ENCODE peak calls at places on chromosomes 5 and 9, in five cellular contexts. One of them, this sample, is unnamed.

GRCh38 chr5:165328856-165329255 is 1823.4 kb downstream of the MAT2B start:
- DNase-seq in dorsolateral prefrontal cortex: no peak
- DNase-seq in endothelial cell: no peak
- DNase-seq in tibial artery: no peak
- DNase-seq in nephron progenitor cell: no peak
- DNase-seq in this sample: no peak

GRCh38 chr5:137205237-137205636 is 293.9 kb downstream of the SPOCK1 start:
- DNase-seq in dorsolateral prefrontal cortex: no peak
- DNase-seq in endothelial cell: no peak
- DNase-seq in tibial artery: no peak
- DNase-seq in nephron progenitor cell: no peak
- DNase-seq in this sample: no peak

GRCh38 chr5:92309336-92309991 is 926.3 kb upstream of the ARRDC3 start:
- DNase-seq in dorsolateral prefrontal cortex: no peak
- DNase-seq in endothelial cell: no peak
- DNase-seq in tibial artery: no peak
- DNase-seq in nephron progenitor cell: no peak
- DNase-seq in this sample: no peak

GRCh38 chr5:172450861-172451695 is 3.2 kb downstream of the SH3PXD2B start:
- DNase-seq in dorsolateral prefrontal cortex: no peak
- DNase-seq in endothelial cell: peak; percentile 54
- DNase-seq in tibial artery: no peak
- DNase-seq in nephron progenitor cell: peak; percentile 55
- DNase-seq in this sample: no peak

GRCh38 chr5:168408561-168409321 is 77.5 kb upstream of the RARS1 start:
- DNase-seq in dorsolateral prefrontal cortex: no peak
- DNase-seq in endothelial cell: no peak
- DNase-seq in tibial artery: no peak
- DNase-seq in nephron progenitor cell: no peak
- DNase-seq in this sample: no peak

GRCh38 chr9:83964973-83965349 is 15.1 kb downstream of the HNRNPK start:
- DNase-seq in dorsolateral prefrontal cortex: no peak
- DNase-seq in endothelial cell: no peak
- DNase-seq in tibial artery: no peak
- DNase-seq in nephron progenitor cell: no peak
- DNase-seq in this sample: no peak

GRCh38 chr5:147509041-147509709 is 693 bp downstream of the DPYSL3 start:
- DNase-seq in dorsolateral prefrontal cortex: no peak
- DNase-seq in endothelial cell: peak; percentile 29
- DNase-seq in tibial artery: peak; percentile 42
- DNase-seq in nephron progenitor cell: peak; percentile 50
- DNase-seq in this sample: peak; percentile 9

GRCh38 chr5:1334831-1335539 is 9.9 kb downstream of the CLPTM1L start:
- DNase-seq in dorsolateral prefrontal cortex: no peak
- DNase-seq in endothelial cell: no peak
- DNase-seq in tibial artery: no peak
- DNase-seq in nephron progenitor cell: no peak
- DNase-seq in this sample: no peak

GRCh38 chr5:69078921-69079537 is 14.8 kb upstream of the SLC30A5 start:
- DNase-seq in dorsolateral prefrontal cortex: no peak
- DNase-seq in endothelial cell: no peak
- DNase-seq in tibial artery: no peak
- DNase-seq in nephron progenitor cell: no peak
- DNase-seq in this sample: no peak

GRCh38 chr9:130895481-130896232 is 955 bp downstream of the QRFP start:
- DNase-seq in dorsolateral prefrontal cortex: no peak
- DNase-seq in endothelial cell: no peak
- DNase-seq in tibial artery: no peak
- DNase-seq in nephron progenitor cell: no peak
- DNase-seq in this sample: no peak

GRCh38 chr9:115672477-115673316 is 480.9 kb upstream of the PAPPA start:
- DNase-seq in dorsolateral prefrontal cortex: no peak
- DNase-seq in endothelial cell: no peak
- DNase-seq in tibial artery: no peak
- DNase-seq in nephron progenitor cell: peak; percentile 3
- DNase-seq in this sample: no peak

GRCh38 chr5:37841223-37841622 is 1.4 kb upstream of the GDNF start:
- DNase-seq in dorsolateral prefrontal cortex: no peak
- DNase-seq in endothelial cell: no peak
- DNase-seq in tibial artery: no peak
- DNase-seq in nephron progenitor cell: no peak
- DNase-seq in this sample: no peak

GRCh38 chr9:70229026-70229425 is 29.8 kb upstream of the SMC5 start:
- DNase-seq in dorsolateral prefrontal cortex: no peak
- DNase-seq in endothelial cell: no peak
- DNase-seq in tibial artery: no peak
- DNase-seq in nephron progenitor cell: peak; percentile 4
- DNase-seq in this sample: no peak

GRCh38 chr9:131738838-131739191 is 1.1 kb downstream of the RAPGEF1 start:
- DNase-seq in dorsolateral prefrontal cortex: no peak
- DNase-seq in endothelial cell: no peak
- DNase-seq in tibial artery: no peak
- DNase-seq in nephron progenitor cell: no peak
- DNase-seq in this sample: peak; percentile 23

GRCh38 chr5:132457371-132458225 is 33.0 kb downstream of the IRF1 start:
- DNase-seq in dorsolateral prefrontal cortex: no peak
- DNase-seq in endothelial cell: no peak
- DNase-seq in tibial artery: peak; percentile 60
- DNase-seq in nephron progenitor cell: no peak
- DNase-seq in this sample: no peak

GRCh38 chr5:40796487-40796889 is 1.7 kb downstream of the PRKAA1 start:
- DNase-seq in dorsolateral prefrontal cortex: no peak
- DNase-seq in endothelial cell: no peak
- DNase-seq in tibial artery: no peak
- DNase-seq in nephron progenitor cell: no peak
- DNase-seq in this sample: no peak

GRCh38 chr5:76953551-76954382 is 922 bp downstream of the CRHBP start:
- DNase-seq in dorsolateral prefrontal cortex: no peak
- DNase-seq in endothelial cell: peak; percentile 40
- DNase-seq in tibial artery: no peak
- DNase-seq in nephron progenitor cell: peak; percentile 64
- DNase-seq in this sample: peak; percentile 30

GRCh38 chr9:125406812-125407087 is 145.1 kb downstream of the GAPVD1 start:
- DNase-seq in dorsolateral prefrontal cortex: no peak
- DNase-seq in endothelial cell: no peak
- DNase-seq in tibial artery: no peak
- DNase-seq in nephron progenitor cell: no peak
- DNase-seq in this sample: no peak

GRCh38 chr9:107542401-107542800 is 52.8 kb upstream of the KLF4 start:
- DNase-seq in dorsolateral prefrontal cortex: no peak
- DNase-seq in endothelial cell: no peak
- DNase-seq in tibial artery: no peak
- DNase-seq in nephron progenitor cell: no peak
- DNase-seq in this sample: no peak

GRCh38 chr9:117448066-117448465 is 33.2 kb upstream of the ASTN2 start:
- DNase-seq in dorsolateral prefrontal cortex: no peak
- DNase-seq in endothelial cell: no peak
- DNase-seq in tibial artery: no peak
- DNase-seq in nephron progenitor cell: no peak
- DNase-seq in this sample: no peak

GRCh38 chr9:22136446-22137140 is 127.5 kb upstream of the CDKN2B start:
- DNase-seq in dorsolateral prefrontal cortex: no peak
- DNase-seq in endothelial cell: no peak
- DNase-seq in tibial artery: no peak
- DNase-seq in nephron progenitor cell: no peak
- DNase-seq in this sample: no peak

GRCh38 chr9:130482463-130482862 is 37.7 kb downstream of the ASS1 start:
- DNase-seq in dorsolateral prefrontal cortex: no peak
- DNase-seq in endothelial cell: no peak
- DNase-seq in tibial artery: no peak
- DNase-seq in nephron progenitor cell: no peak
- DNase-seq in this sample: no peak

GRCh38 chr5:89694026-89694540 is 715.5 kb downstream of the CETN3 start:
- DNase-seq in dorsolateral prefrontal cortex: no peak
- DNase-seq in endothelial cell: no peak
- DNase-seq in tibial artery: no peak
- DNase-seq in nephron progenitor cell: no peak
- DNase-seq in this sample: no peak

GRCh38 chr5:173495225-173495904 is 121.1 kb downstream of the BOD1 start:
- DNase-seq in dorsolateral prefrontal cortex: peak; percentile 43
- DNase-seq in endothelial cell: no peak
- DNase-seq in tibial artery: peak; percentile 58
- DNase-seq in nephron progenitor cell: no peak
- DNase-seq in this sample: no peak

GRCh38 chr5:39164529-39165402 is 54.6 kb downstream of the FYB1 start:
- DNase-seq in dorsolateral prefrontal cortex: no peak
- DNase-seq in endothelial cell: no peak
- DNase-seq in tibial artery: no peak
- DNase-seq in nephron progenitor cell: no peak
- DNase-seq in this sample: no peak

DNA sequence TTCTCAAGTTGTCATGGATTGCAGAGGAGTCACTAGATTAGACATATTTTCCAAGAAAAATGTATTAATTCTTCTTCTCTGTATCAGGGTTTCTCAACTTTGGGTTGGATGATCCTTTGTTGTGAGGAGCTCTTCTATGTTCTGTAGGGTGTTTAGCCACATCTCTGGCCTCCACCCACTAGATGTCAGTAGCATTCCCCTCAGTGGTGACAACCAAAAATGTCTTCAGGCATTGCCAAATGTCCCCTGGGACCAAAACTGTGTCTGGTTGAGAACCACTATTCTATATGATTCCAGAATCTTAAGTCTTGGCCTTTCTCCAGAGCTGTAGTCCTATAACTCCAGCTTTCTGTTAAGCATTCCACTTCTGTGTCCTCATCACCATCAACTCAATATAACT is 220.9 kb downstream of the KIAA0825 start:
- DNase-seq in dorsolateral prefrontal cortex: no peak
- DNase-seq in endothelial cell: no peak
- DNase-seq in tibial artery: no peak
- DNase-seq in nephron progenitor cell: no peak
- DNase-seq in this sample: no peak
- TF ChIP-seq CTCF in dorsolateral prefrontal cortex: no peak
- TF ChIP-seq CTCF in endothelial cell: no peak
- TF ChIP-seq CTCF in tibial artery: no peak
- TF ChIP-seq CTCF in nephron progenitor cell: no peak
- TF ChIP-seq CTCF in this sample: no peak

GRCh38 chr5:10527281-10527950 is 36.5 kb upstream of the ANKRD33B start:
- DNase-seq in dorsolateral prefrontal cortex: no peak
- DNase-seq in endothelial cell: no peak
- DNase-seq in tibial artery: no peak
- DNase-seq in nephron progenitor cell: no peak
- DNase-seq in this sample: no peak

GRCh38 chr5:10530601-10531320 is 33.1 kb upstream of the ANKRD33B start:
- DNase-seq in dorsolateral prefrontal cortex: no peak
- DNase-seq in endothelial cell: no peak
- DNase-seq in tibial artery: no peak
- DNase-seq in nephron progenitor cell: no peak
- DNase-seq in this sample: no peak

GRCh38 chr5:10528827-10529226 is 35.0 kb upstream of the ANKRD33B start:
- DNase-seq in dorsolateral prefrontal cortex: no peak
- DNase-seq in endothelial cell: no peak
- DNase-seq in tibial artery: no peak
- DNase-seq in nephron progenitor cell: no peak
- DNase-seq in this sample: no peak

GRCh38 chr5:10525124-10525495 is 38.8 kb upstream of the ANKRD33B start:
- DNase-seq in dorsolateral prefrontal cortex: no peak
- DNase-seq in endothelial cell: no peak
- DNase-seq in tibial artery: no peak
- DNase-seq in nephron progenitor cell: no peak
- DNase-seq in this sample: no peak

GRCh38 chr5:10528056-10528816 is 35.6 kb upstream of the ANKRD33B start:
- DNase-seq in dorsolateral prefrontal cortex: no peak
- DNase-seq in endothelial cell: no peak
- DNase-seq in tibial artery: no peak
- DNase-seq in nephron progenitor cell: no peak
- DNase-seq in this sample: no peak
- TF ChIP-seq CTCF in dorsolateral prefrontal cortex: no peak
- TF ChIP-seq CTCF in endothelial cell: no peak
- TF ChIP-seq CTCF in tibial artery: no peak
- TF ChIP-seq CTCF in nephron progenitor cell: no peak
- TF ChIP-seq CTCF in this sample: peak; percentile 13

DNA sequence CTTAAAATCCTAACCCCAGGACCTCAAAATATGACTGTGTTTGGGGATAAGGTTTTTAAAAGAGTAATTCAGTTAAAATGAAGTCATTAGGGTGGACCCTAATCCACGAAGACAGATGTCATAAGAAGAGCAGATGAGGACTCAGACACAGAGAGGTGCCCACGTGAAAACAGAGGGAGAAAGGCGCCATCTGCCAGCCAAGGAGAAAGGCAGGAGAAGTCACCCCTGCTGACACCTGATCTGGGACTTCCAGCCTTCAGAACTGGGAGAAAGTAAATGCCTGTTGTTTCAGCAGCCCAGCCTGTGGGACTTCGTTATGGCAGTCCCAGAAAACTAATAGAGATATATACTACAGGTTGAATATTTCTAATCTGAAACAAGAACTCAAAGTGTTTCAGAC is 67.4 kb downstream of the ROR2 start:
- DNase-seq in dorsolateral prefrontal cortex: no peak
- DNase-seq in endothelial cell: no peak
- DNase-seq in tibial artery: no peak
- DNase-seq in nephron progenitor cell: no peak
- DNase-seq in this sample: no peak
- TF ChIP-seq CTCF in dorsolateral prefrontal cortex: no peak
- TF ChIP-seq CTCF in endothelial cell: no peak
- TF ChIP-seq CTCF in tibial artery: no peak
- TF ChIP-seq CTCF in nephron progenitor cell: no peak
- TF ChIP-seq CTCF in this sample: no peak

GRCh38 chr9:15421532-15421931 is 1.1 kb upstream of the SNAPC3 start:
- DNase-seq in dorsolateral prefrontal cortex: no peak
- DNase-seq in endothelial cell: no peak
- DNase-seq in tibial artery: no peak
- DNase-seq in nephron progenitor cell: no peak
- DNase-seq in this sample: no peak

GRCh38 chr9:15426019-15426418 is 3.3 kb downstream of the SNAPC3 start:
- DNase-seq in dorsolateral prefrontal cortex: no peak
- DNase-seq in endothelial cell: no peak
- DNase-seq in tibial artery: no peak
- DNase-seq in nephron progenitor cell: no peak
- DNase-seq in this sample: no peak

GRCh38 chr9:15420796-15421195 is 1.9 kb upstream of the SNAPC3 start:
- DNase-seq in dorsolateral prefrontal cortex: no peak
- DNase-seq in endothelial cell: no peak
- DNase-seq in tibial artery: no peak
- DNase-seq in nephron progenitor cell: no peak
- DNase-seq in this sample: no peak

GRCh38 chr9:15422355-15423327 is at the start of gene SNAPC3:
- DNase-seq in dorsolateral prefrontal cortex: peak; percentile 91
- DNase-seq in endothelial cell: peak; percentile 94
- DNase-seq in tibial artery: peak; percentile 91
- DNase-seq in nephron progenitor cell: peak; percentile 92
- DNase-seq in this sample: peak; percentile 87

DNA sequence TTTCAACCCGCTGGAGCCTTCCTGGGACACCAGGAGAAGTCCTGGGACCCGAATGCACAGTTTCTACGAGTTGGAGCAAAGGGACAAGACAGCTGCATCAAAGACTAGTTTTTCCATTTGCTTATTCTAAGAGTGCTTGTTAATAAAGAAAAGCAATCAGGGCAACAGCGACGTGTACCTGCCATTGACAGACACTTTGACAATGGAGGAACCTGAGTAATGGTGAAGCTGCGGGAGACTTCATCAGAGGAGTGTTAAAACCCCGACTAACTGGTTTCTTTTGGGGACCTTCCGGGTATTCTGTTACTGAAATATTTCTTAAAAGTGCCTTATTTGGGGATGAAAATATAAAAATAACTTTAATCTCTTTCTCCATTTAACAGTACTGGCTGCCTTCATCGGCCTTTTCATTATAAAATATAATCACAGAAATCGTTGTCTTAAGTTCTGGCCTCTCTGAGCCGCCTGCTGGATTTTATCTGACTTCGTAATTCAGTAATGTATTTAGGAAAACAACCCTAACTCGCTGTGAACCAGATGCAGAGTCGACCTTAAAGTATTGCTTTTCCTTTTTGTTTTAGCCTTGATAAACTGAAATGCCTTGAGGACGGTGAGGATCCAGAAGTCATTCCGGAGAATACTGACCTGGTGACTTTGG is 781 bp downstream of the SNAPC3 start:
- DNase-seq in dorsolateral prefrontal cortex: no peak
- DNase-seq in endothelial cell: no peak
- DNase-seq in tibial artery: no peak
- DNase-seq in nephron progenitor cell: no peak
- DNase-seq in this sample: no peak
- TF ChIP-seq CTCF in dorsolateral prefrontal cortex: no peak
- TF ChIP-seq CTCF in endothelial cell: no peak
- TF ChIP-seq CTCF in tibial artery: peak; percentile 29
- TF ChIP-seq CTCF in nephron progenitor cell: no peak
- TF ChIP-seq CTCF in this sample: peak; percentile 23

This sample was measured in progenitor cell of endocrine pancreas.